ENCODE peak calls at places on chromosomes 11 and 22, in ten cellular contexts. C is body of pancreas, L is skeletal muscle cell, Q is prostate gland, I is IMR-90, N is fibroblast of pulmonary artery, M is psoas muscle, F is testis, Z is left ventricle myocardium inferior, A is A549. H is an unnamed sample.

GRCh38 chr22:44396727-44397722 is 84.3 kb upstream of the SHISAL1 start:
- DNase-seq in C (no peak), L (no peak), Q (no peak), I (no peak), N (no peak), M (peak; percentile 34), F (peak; percentile 8), Z (no peak), A (no peak), H (peak; percentile 33)

GRCh38 chr11:94840209-94840608 is 72.1 kb downstream of the AMOTL1 start:
- DNase-seq in C (no peak), L (no peak), Q (no peak), I (peak; percentile 11), N (no peak), M (no peak), F (no peak), Z (no peak), A (no peak), H (no peak)

GRCh38 chr11:68684385-68685356 is at the start of gene GAL:
- DNase-seq in C (no peak), L (no peak), Q (no peak), I (no peak), N (no peak), M (no peak), F (no peak), Z (no peak), A (no peak), H (peak; percentile 57)

GRCh38 chr22:48596111-48596860 is 1231.4 kb downstream of the BRD1 start:
- DNase-seq in C (no peak), L (no peak), Q (no peak), I (no peak), N (no peak), M (no peak), F (no peak), Z (no peak), A (no peak), H (no peak)

GRCh38 chr11:18720086-18720810 is 5.7 kb downstream of the IGSF22 start:
- DNase-seq in C (no peak), L (no peak), Q (no peak), I (peak; percentile 25), N (no peak), M (peak; percentile 20), F (no peak), Z (no peak), A (no peak), H (no peak)

GRCh38 chr11:88335284-88335683 is 2.3 kb downstream of the CTSC start:
- DNase-seq in C (no peak), L (no peak), Q (no peak), I (no peak), N (peak; percentile 25), M (no peak), F (no peak), Z (no peak), A (no peak), H (no peak)

GRCh38 chr11:83544871-83545270 is 258.7 kb upstream of the CCDC90B start:
- DNase-seq in C (no peak), L (no peak), Q (no peak), I (no peak), N (no peak), M (no peak), F (peak; percentile 23), Z (no peak), A (no peak), H (no peak)

GRCh38 chr11:45094958-45095690 is 51.3 kb upstream of the PRDM11 start:
- DNase-seq in C (no peak), L (no peak), Q (no peak), I (no peak), N (no peak), M (no peak), F (no peak), Z (no peak), A (no peak), H (no peak)

GRCh38 chr22:26362471-26362870 is 66.6 kb upstream of the ASPHD2 start:
- DNase-seq in C (no peak), L (no peak), Q (no peak), I (peak; percentile 6), N (no peak), M (no peak), F (no peak), Z (no peak), A (no peak), H (no peak)

GRCh38 chr11:80841716-80842115 is 1400.9 kb upstream of the TENM4 start:
- DNase-seq in C (no peak), L (no peak), Q (no peak), I (no peak), N (peak; percentile 66), M (no peak), F (no peak), Z (no peak), A (no peak), H (no peak)

GRCh38 chr22:27224485-27225364 is 567.3 kb downstream of the MIAT start:
- DNase-seq in C (no peak), L (peak; percentile 56), Q (no peak), I (peak; percentile 36), N (peak; percentile 84), M (no peak), F (peak; percentile 58), Z (peak; percentile 29), A (no peak), H (peak; percentile 76)

GRCh38 chr11:10267821-10268220 is 26.2 kb downstream of the SBF2 start:
- DNase-seq in C (no peak), L (no peak), Q (no peak), I (no peak), N (no peak), M (no peak), F (no peak), Z (no peak), A (no peak), H (no peak)

GRCh38 chr11:4065086-4065485 is 29.5 kb upstream of the RRM1 start:
- DNase-seq in C (no peak), L (no peak), Q (no peak), I (no peak), N (no peak), M (no peak), F (no peak), Z (no peak), A (no peak), H (no peak)

GRCh38 chr11:27722117-27722844 is 22.0 kb upstream of the BDNF start:
- DNase-seq in C (no peak), L (no peak), Q (no peak), I (peak; percentile 68), N (peak; percentile 47), M (no peak), F (no peak), Z (no peak), A (no peak), H (peak; percentile 28)

GRCh38 chr22:48567213-48567975 is 1260.3 kb downstream of the BRD1 start:
- DNase-seq in C (no peak), L (no peak), Q (no peak), I (no peak), N (no peak), M (peak; percentile 23), F (no peak), Z (no peak), A (no peak), H (no peak)

GRCh38 chr11:57649826-57650738 is at the start of gene YPEL4:
- DNase-seq in C (peak; percentile 52), L (peak; percentile 61), Q (no peak), I (peak; percentile 83), N (peak; percentile 85), M (peak; percentile 66), F (peak; percentile 46), Z (peak; percentile 40), A (peak; percentile 57), H (peak; percentile 58)

GRCh38 chr11:34707462-34707840 is 86.6 kb downstream of the EHF start:
- DNase-seq in C (no peak), L (no peak), Q (no peak), I (no peak), N (no peak), M (no peak), F (no peak), Z (no peak), A (no peak), H (no peak)

GRCh38 chr11:74950374-74950969 is 1.4 kb downstream of the SPCS2 start:
- DNase-seq in C (no peak), L (no peak), Q (no peak), I (no peak), N (no peak), M (no peak), F (no peak), Z (no peak), A (no peak), H (no peak)
- H3K4me3 ChIP-seq in C (peak overlapping the region; percentile 88), L (peak overlapping the region; percentile 73), Q (peak overlapping the region; percentile 83), I (no peak overlapping the region), N (peak overlapping the region; percentile 97), M (peak overlapping the region; percentile 84), F (no peak overlapping the region), Z (peak overlapping the region; percentile 85), A (peak overlapping the region; percentile 80), H (peak overlapping the region; percentile 71)

DNA sequence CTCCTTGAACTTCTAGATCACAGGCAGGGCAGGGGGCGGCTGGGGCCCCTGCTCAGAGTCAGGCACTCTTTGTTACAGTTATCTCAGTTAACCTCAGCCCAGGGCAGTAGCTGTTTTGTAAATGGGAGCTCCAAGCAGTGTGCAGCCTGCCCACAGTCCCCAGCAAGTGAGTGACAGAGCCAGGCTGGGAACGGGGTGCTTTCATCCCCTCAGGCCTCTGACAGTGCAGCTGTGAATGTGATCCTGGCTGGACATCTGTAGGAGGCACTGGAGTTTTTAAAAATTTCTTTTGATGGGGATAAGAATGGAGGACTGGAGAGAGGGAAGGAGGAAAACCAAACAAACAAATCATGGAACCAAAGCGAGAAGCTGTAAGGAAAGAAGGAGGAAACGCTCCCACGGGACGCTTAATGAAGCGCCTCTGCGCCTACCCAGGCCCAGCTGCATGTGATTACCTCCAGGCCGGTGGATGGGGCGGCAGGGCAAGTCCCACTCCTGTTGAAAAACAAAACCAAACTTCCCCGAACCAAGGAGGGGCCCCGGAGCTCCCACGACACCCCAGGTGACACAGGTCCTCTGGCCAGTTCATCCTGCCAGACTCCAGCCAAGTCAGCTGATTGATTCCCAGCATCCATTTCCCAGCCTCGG is 40.6 kb downstream of the SCUBE1 start:
- DNase-seq in C (no peak), L (no peak), Q (no peak), I (no peak), N (no peak), M (peak; percentile 36), F (no peak), Z (no peak), A (no peak), H (no peak)
- H3K4me3 ChIP-seq in C (no peak overlapping the region), L (no peak overlapping the region), Q (no peak overlapping the region), I (no peak overlapping the region), N (no peak overlapping the region), M (no peak overlapping the region), F (no peak overlapping the region), Z (no peak overlapping the region), A (no peak overlapping the region), H (no peak overlapping the region)

GRCh38 chr22:28670691-28671261 is 8.9 kb downstream of the TTC28 start:
- DNase-seq in C (peak; percentile 14), L (no peak), Q (no peak), I (peak; percentile 4), N (no peak), M (no peak), F (no peak), Z (no peak), A (no peak), H (no peak)
- H3K4me3 ChIP-seq in C (no peak overlapping the region), L (no peak overlapping the region), Q (no peak overlapping the region), I (no peak overlapping the region), N (no peak overlapping the region), M (no peak overlapping the region), F (no peak overlapping the region), Z (no peak overlapping the region), A (no peak overlapping the region), H (no peak overlapping the region)

DNA sequence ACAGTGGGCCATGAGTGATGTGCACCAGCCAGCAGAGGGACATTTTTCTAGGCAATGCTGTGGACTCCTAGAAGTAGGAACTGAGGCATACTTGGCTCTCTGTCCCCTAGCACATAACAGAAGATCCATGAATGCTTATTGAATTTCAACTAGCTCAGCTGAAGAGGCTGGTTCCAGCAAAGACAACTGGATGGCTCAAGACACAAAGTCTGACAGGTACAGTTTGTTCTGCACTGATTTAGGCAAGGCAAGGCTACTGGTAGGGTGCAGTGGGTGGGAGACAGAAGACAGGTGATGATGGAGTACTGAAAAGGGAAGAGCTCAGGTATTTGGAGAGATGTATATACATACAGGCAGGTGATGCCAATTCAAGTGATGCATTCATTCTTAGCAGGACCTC is 72.4 kb upstream of the USP47 start:
- DNase-seq in C (no peak), L (no peak), Q (no peak), I (no peak), N (no peak), M (no peak), F (no peak), Z (no peak), A (no peak), H (no peak)
- H3K4me3 ChIP-seq in C (no peak overlapping the region), L (no peak overlapping the region), Q (no peak overlapping the region), I (no peak overlapping the region), N (no peak overlapping the region), M (no peak overlapping the region), F (no peak overlapping the region), Z (no peak overlapping the region), A (no peak overlapping the region), H (no peak overlapping the region)

H was measured in SJSA1.